ENCODE peak calls at places on chromosomes 6 and 20, in five cellular contexts. C is T-helper 2 cell, L is GM03348, D is NCI-H1436, J is AG04449. G is an unnamed sample.

GRCh38 chr20:35617397-35618031 is 1.9 kb downstream of the SPAG4 start:
- DNase-seq in J (peak; percentile 16), D (peak; percentile 69), L (peak; percentile 61), C (no peak), G (peak; percentile 39)

GRCh38 chr20:19314619-19315018 is 102.2 kb downstream of the SLC24A3 start:
- DNase-seq in L (no peak), C (no peak), J (no peak), D (no peak), G (no peak)

GRCh38 chr20:59958626-59959025 is 403 bp downstream of the CDH26 start:
- DNase-seq in C (no peak), L (no peak), J (no peak), D (peak; percentile 5), G (no peak)

GRCh38 chr6:68572525-68572924 is 62.6 kb upstream of the ADGRB3 start:
- DNase-seq in J (no peak), D (peak; percentile 73), L (no peak), C (no peak), G (no peak)

GRCh38 chr6:43901330-43902230 is 131.6 kb downstream of the VEGFA start:
- DNase-seq in D (no peak), J (no peak), C (no peak), L (no peak), G (no peak)

GRCh38 chr6:113858067-113858604 is 991 bp downstream of the MARCKS start:
- DNase-seq in C (no peak), L (peak; percentile 66), J (no peak), D (peak; percentile 57), G (peak; percentile 60)

GRCh38 chr6:163470611-163471010 is 56.1 kb downstream of the QKI start:
- DNase-seq in C (no peak), L (no peak), D (no peak), J (no peak), G (no peak)

GRCh38 chr20:10319855-10320254 is 101.2 kb downstream of the SNAP25 start:
- DNase-seq in C (no peak), J (no peak), L (no peak), D (no peak), G (no peak)

GRCh38 chr6:30556964-30557682 is at the start of gene PRR3:
- DNase-seq in D (peak; percentile 86), L (peak; percentile 88), C (peak; percentile 48), J (no peak), G (peak; percentile 93)

GRCh38 chr6:70823651-70824050 is 133.2 kb downstream of the B3GAT2 start:
- DNase-seq in J (no peak), C (no peak), D (no peak), L (no peak), G (no peak)

GRCh38 chr20:41205313-41205712 is 68.0 kb downstream of the PLCG1 start:
- DNase-seq in D (no peak), C (no peak), J (no peak), L (no peak), G (no peak)

GRCh38 chr6:106572875-106573575 is 56.3 kb downstream of the RTN4IP1 start:
- DNase-seq in C (no peak), J (no peak), L (no peak), D (no peak), G (no peak)

GRCh38 chr6:80618953-80619352 is 512.5 kb downstream of the BCKDHB start:
- DNase-seq in C (no peak), L (no peak), J (no peak), D (no peak), G (peak; percentile 30)

GRCh38 chr20:45359406-45360148 is 3.4 kb upstream of the SYS1 start:
- DNase-seq in L (no peak), C (no peak), J (no peak), D (no peak), G (no peak)

GRCh38 chr6:87736809-87737540 is 34.9 kb upstream of the AKIRIN2 start:
- DNase-seq in L (no peak), C (no peak), D (no peak), J (no peak), G (no peak)

GRCh38 chr20:16459019-16459700 is 114.1 kb downstream of the KIF16B start:
- DNase-seq in J (peak; percentile 58), C (no peak), L (peak; percentile 78), D (no peak), G (peak; percentile 82)

GRCh38 chr6:16766836-16767745 is 5.8 kb upstream of the ATXN1 start:
- DNase-seq in D (no peak), C (no peak), J (no peak), L (no peak), G (no peak)

G was measured in AG08395.